ENCODE peak calls at places on chromosomes 3 and 15, in six cellular contexts. One of them, this sample, is unnamed.

GRCh38 chr3:117443014-117443413 is 733.4 kb downstream of the TUSC7 start:
- DNase-seq in right atrium auricular region: no peak
- DNase-seq in CD8-positive, alpha-beta memory T cell: no peak
- DNase-seq in psoas muscle: no peak
- DNase-seq in tibial nerve: no peak
- DNase-seq in GM23248: no peak
- DNase-seq in this sample: no peak

GRCh38 chr15:64635486-64635815 is 139.9 kb downstream of the RBPMS2 start:
- DNase-seq in CD8-positive, alpha-beta memory T cell: no peak
- DNase-seq in tibial nerve: peak
- DNase-seq in right atrium auricular region: peak
- DNase-seq in psoas muscle: no peak
- DNase-seq in GM23248: peak
- DNase-seq in this sample: no peak

GRCh38 chr3:65714138-65714537 is 324.6 kb downstream of the MAGI1 start:
- DNase-seq in tibial nerve: no peak
- DNase-seq in CD8-positive, alpha-beta memory T cell: no peak
- DNase-seq in psoas muscle: no peak
- DNase-seq in GM23248: peak
- DNase-seq in right atrium auricular region: peak
- DNase-seq in this sample: no peak

GRCh38 chr3:41202834-41203345 is 3.6 kb downstream of the CTNNB1 start:
- DNase-seq in GM23248: peak
- DNase-seq in psoas muscle: no peak
- DNase-seq in tibial nerve: peak
- DNase-seq in right atrium auricular region: no peak
- DNase-seq in CD8-positive, alpha-beta memory T cell: no peak
- DNase-seq in this sample: no peak

GRCh38 chr15:69689133-69689532 is 236.5 kb downstream of the RPLP1 start:
- DNase-seq in GM23248: no peak
- DNase-seq in right atrium auricular region: no peak
- DNase-seq in psoas muscle: no peak
- DNase-seq in CD8-positive, alpha-beta memory T cell: no peak
- DNase-seq in tibial nerve: no peak
- DNase-seq in this sample: no peak

GRCh38 chr3:67522081-67522480 is 132.3 kb downstream of the SUCLG2 start:
- DNase-seq in psoas muscle: no peak
- DNase-seq in right atrium auricular region: no peak
- DNase-seq in tibial nerve: no peak
- DNase-seq in GM23248: no peak
- DNase-seq in CD8-positive, alpha-beta memory T cell: no peak
- DNase-seq in this sample: no peak

GRCh38 chr3:33006571-33007286 is 55.3 kb downstream of the CCR4 start:
- DNase-seq in CD8-positive, alpha-beta memory T cell: no peak
- DNase-seq in right atrium auricular region: no peak
- DNase-seq in psoas muscle: no peak
- DNase-seq in tibial nerve: no peak
- DNase-seq in GM23248: no peak
- DNase-seq in this sample: no peak

GRCh38 chr3:193116871-193117270 is 124.2 kb upstream of the PLAAT1 start:
- DNase-seq in right atrium auricular region: no peak
- DNase-seq in GM23248: no peak
- DNase-seq in CD8-positive, alpha-beta memory T cell: no peak
- DNase-seq in psoas muscle: no peak
- DNase-seq in tibial nerve: no peak
- DNase-seq in this sample: no peak

GRCh38 chr3:38723569-38724391 is 74.3 kb upstream of the SCN5A start:
- DNase-seq in CD8-positive, alpha-beta memory T cell: no peak
- DNase-seq in GM23248: no peak
- DNase-seq in tibial nerve: no peak
- DNase-seq in right atrium auricular region: no peak
- DNase-seq in psoas muscle: no peak
- DNase-seq in this sample: no peak

GRCh38 chr15:82969353-82969752 is 16.7 kb upstream of the RAMAC start:
- DNase-seq in psoas muscle: no peak
- DNase-seq in tibial nerve: no peak
- DNase-seq in GM23248: no peak
- DNase-seq in CD8-positive, alpha-beta memory T cell: no peak
- DNase-seq in right atrium auricular region: no peak
- DNase-seq in this sample: no peak

GRCh38 chr3:112017081-112017480 is 17.5 kb upstream of the TMPRSS7 start:
- DNase-seq in GM23248: peak
- DNase-seq in CD8-positive, alpha-beta memory T cell: no peak
- DNase-seq in right atrium auricular region: no peak
- DNase-seq in tibial nerve: no peak
- DNase-seq in psoas muscle: no peak
- DNase-seq in this sample: no peak

GRCh38 chr3:21624514-21624913 is 126.5 kb downstream of the ZNF385D start:
- DNase-seq in psoas muscle: no peak
- DNase-seq in CD8-positive, alpha-beta memory T cell: no peak
- DNase-seq in tibial nerve: peak
- DNase-seq in GM23248: no peak
- DNase-seq in right atrium auricular region: no peak
- DNase-seq in this sample: no peak

GRCh38 chr15:55856506-55856905 is 113.6 kb upstream of the PRTG start:
- DNase-seq in GM23248: no peak
- DNase-seq in CD8-positive, alpha-beta memory T cell: no peak
- DNase-seq in psoas muscle: no peak
- DNase-seq in right atrium auricular region: no peak
- DNase-seq in tibial nerve: no peak
- DNase-seq in this sample: no peak

GRCh38 chr3:57120040-57120802 is 44.9 kb downstream of the IL17RD start:
- DNase-seq in GM23248: no peak
- DNase-seq in right atrium auricular region: no peak
- DNase-seq in tibial nerve: no peak
- DNase-seq in CD8-positive, alpha-beta memory T cell: no peak
- DNase-seq in psoas muscle: no peak
- DNase-seq in this sample: no peak

GRCh38 chr3:162525052-162525451 is 1028.4 kb downstream of the OTOL1 start:
- DNase-seq in CD8-positive, alpha-beta memory T cell: no peak
- DNase-seq in psoas muscle: no peak
- DNase-seq in GM23248: peak
- DNase-seq in right atrium auricular region: no peak
- DNase-seq in tibial nerve: peak
- DNase-seq in this sample: no peak

GRCh38 chr3:39718674-39719595 is 90.5 kb upstream of the MYRIP start:
- DNase-seq in right atrium auricular region: no peak
- DNase-seq in psoas muscle: no peak
- DNase-seq in CD8-positive, alpha-beta memory T cell: no peak
- DNase-seq in tibial nerve: no peak
- DNase-seq in GM23248: peak
- DNase-seq in this sample: no peak

GRCh38 chr3:13427662-13428603 is 7.8 kb upstream of the NUP210 start:
- DNase-seq in CD8-positive, alpha-beta memory T cell: no peak
- DNase-seq in GM23248: no peak
- DNase-seq in psoas muscle: no peak
- DNase-seq in right atrium auricular region: no peak
- DNase-seq in tibial nerve: no peak
- DNase-seq in this sample: no peak

GRCh38 chr3:59726279-59726678 is 676.5 kb upstream of the CFAP20DC start:
- DNase-seq in CD8-positive, alpha-beta memory T cell: no peak
- DNase-seq in GM23248: no peak
- DNase-seq in tibial nerve: no peak
- DNase-seq in right atrium auricular region: no peak
- DNase-seq in psoas muscle: no peak
- DNase-seq in this sample: no peak

GRCh38 chr15:83973816-83974215 is 261.8 kb upstream of the GOLGA6L4 start:
- DNase-seq in right atrium auricular region: no peak
- DNase-seq in CD8-positive, alpha-beta memory T cell: no peak
- DNase-seq in GM23248: peak
- DNase-seq in psoas muscle: no peak
- DNase-seq in tibial nerve: no peak
- DNase-seq in this sample: no peak

GRCh38 chr3:193572426-193572908 is 17.8 kb upstream of the ATP13A4 start:
- DNase-seq in CD8-positive, alpha-beta memory T cell: peak
- DNase-seq in psoas muscle: peak
- DNase-seq in tibial nerve: peak
- DNase-seq in GM23248: peak
- DNase-seq in right atrium auricular region: no peak
- DNase-seq in this sample: peak

GRCh38 chr3:27591321-27591711 is 107.1 kb upstream of the SLC4A7 start:
- DNase-seq in tibial nerve: no peak
- DNase-seq in right atrium auricular region: no peak
- DNase-seq in psoas muscle: no peak
- DNase-seq in GM23248: peak
- DNase-seq in CD8-positive, alpha-beta memory T cell: no peak
- DNase-seq in this sample: no peak
- H3K27ac ChIP-seq in tibial nerve: peak
- H3K27ac ChIP-seq in right atrium auricular region: peak
- H3K27ac ChIP-seq in psoas muscle: peak
- H3K27ac ChIP-seq in GM23248: peak
- H3K27ac ChIP-seq in CD8-positive, alpha-beta memory T cell: no peak
- H3K27ac ChIP-seq in this sample: peak

DNA sequence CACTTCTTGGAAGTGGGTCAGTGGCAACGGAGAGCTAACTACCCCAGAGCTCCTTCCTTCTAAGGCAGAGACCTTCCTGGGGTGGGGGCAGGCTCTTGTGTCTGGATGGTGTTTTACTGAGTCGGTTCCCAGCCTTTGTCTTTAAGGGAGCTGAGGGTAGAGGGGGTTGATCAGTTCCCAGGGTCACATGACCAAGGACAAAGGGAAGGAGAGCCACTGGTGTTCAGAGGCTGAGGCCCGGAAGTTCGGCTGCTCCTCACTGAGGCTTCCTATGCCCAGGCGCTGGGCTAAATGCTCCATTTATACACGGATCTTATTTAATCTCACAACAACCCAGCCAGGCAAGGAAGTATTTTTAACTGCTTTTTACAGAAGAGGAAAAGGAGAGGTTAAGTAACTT is 21.0 kb downstream of the EPHB3 start:
- DNase-seq in CD8-positive, alpha-beta memory T cell: no peak
- DNase-seq in psoas muscle: no peak
- DNase-seq in tibial nerve: no peak
- DNase-seq in GM23248: peak
- DNase-seq in right atrium auricular region: peak
- DNase-seq in this sample: peak
- H3K27ac ChIP-seq in CD8-positive, alpha-beta memory T cell: no peak
- H3K27ac ChIP-seq in psoas muscle: peak
- H3K27ac ChIP-seq in tibial nerve: peak
- H3K27ac ChIP-seq in GM23248: peak
- H3K27ac ChIP-seq in right atrium auricular region: peak
- H3K27ac ChIP-seq in this sample: peak

DNA sequence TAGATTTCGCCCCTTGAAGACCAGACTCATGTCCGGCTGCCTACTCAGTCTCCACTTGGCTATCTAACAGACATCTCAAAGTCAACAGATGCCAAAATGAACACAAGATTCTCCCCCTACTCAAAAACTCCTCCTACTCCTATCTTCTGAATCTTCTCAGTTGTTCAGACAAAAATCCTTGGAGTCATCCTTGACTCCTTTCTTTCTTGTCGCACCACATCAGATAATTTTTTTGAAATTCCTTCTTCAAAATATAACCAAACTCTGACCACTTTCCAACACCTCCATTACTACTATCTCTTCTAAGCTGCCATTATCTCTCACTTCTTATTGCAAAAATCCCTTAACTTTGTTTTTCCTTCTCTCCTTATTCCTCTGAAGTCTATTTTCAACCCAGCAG is 141.9 kb upstream of the SLC7A14 start:
- DNase-seq in CD8-positive, alpha-beta memory T cell: no peak
- DNase-seq in tibial nerve: no peak
- DNase-seq in GM23248: no peak
- DNase-seq in right atrium auricular region: no peak
- DNase-seq in psoas muscle: no peak
- DNase-seq in this sample: no peak
- H3K27ac ChIP-seq in CD8-positive, alpha-beta memory T cell: peak
- H3K27ac ChIP-seq in tibial nerve: peak
- H3K27ac ChIP-seq in GM23248: peak
- H3K27ac ChIP-seq in right atrium auricular region: peak
- H3K27ac ChIP-seq in psoas muscle: no peak
- H3K27ac ChIP-seq in this sample: no peak

DNA sequence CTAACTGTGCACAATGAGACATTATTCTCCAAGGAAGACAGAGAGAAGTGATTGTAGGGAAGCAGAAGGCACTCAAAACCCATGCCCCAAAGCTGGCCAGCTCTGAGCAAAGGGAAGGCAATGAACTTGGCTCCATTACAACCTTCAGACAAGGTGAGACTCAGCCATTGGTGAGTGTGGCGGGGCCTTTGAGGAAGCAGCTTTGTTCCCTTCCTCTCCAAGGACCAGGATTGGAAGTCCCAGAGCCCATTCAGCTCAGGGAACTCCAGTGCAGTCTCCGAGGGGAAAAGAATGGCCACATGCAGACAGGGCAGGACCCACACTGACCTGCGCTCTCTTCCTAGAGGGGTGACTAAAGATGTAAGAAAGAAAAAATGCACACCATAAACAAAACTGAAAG is 23.1 kb downstream of the HEG1 start:
- DNase-seq in tibial nerve: no peak
- DNase-seq in psoas muscle: no peak
- DNase-seq in right atrium auricular region: no peak
- DNase-seq in CD8-positive, alpha-beta memory T cell: no peak
- DNase-seq in GM23248: no peak
- DNase-seq in this sample: no peak
- H3K27ac ChIP-seq in tibial nerve: no peak
- H3K27ac ChIP-seq in psoas muscle: no peak
- H3K27ac ChIP-seq in right atrium auricular region: peak
- H3K27ac ChIP-seq in CD8-positive, alpha-beta memory T cell: no peak
- H3K27ac ChIP-seq in GM23248: peak
- H3K27ac ChIP-seq in this sample: peak

DNA sequence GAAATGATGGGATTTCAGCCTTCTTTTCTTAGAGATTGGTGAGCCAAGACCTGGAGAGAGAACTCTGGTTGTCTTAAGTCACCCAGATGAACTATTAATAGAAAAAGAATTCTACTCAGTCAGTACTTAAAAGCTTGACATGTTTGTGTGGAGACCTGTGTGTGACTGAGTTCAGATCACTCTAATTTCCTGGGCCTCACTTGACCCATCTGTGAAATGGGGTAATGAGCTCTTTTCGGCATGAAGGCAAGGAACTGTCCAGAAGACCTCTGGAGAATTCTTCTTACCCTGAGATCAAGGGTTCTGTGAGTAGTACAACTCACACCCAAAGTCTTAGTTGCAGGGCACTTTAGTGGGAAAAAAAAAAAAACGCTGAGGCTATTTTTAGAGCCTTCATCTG is 92.9 kb downstream of the LPP start:
- DNase-seq in right atrium auricular region: no peak
- DNase-seq in GM23248: no peak
- DNase-seq in tibial nerve: no peak
- DNase-seq in psoas muscle: no peak
- DNase-seq in CD8-positive, alpha-beta memory T cell: no peak
- DNase-seq in this sample: no peak
- H3K27ac ChIP-seq in right atrium auricular region: peak
- H3K27ac ChIP-seq in GM23248: no peak
- H3K27ac ChIP-seq in tibial nerve: no peak
- H3K27ac ChIP-seq in psoas muscle: no peak
- H3K27ac ChIP-seq in CD8-positive, alpha-beta memory T cell: no peak
- H3K27ac ChIP-seq in this sample: no peak

DNA sequence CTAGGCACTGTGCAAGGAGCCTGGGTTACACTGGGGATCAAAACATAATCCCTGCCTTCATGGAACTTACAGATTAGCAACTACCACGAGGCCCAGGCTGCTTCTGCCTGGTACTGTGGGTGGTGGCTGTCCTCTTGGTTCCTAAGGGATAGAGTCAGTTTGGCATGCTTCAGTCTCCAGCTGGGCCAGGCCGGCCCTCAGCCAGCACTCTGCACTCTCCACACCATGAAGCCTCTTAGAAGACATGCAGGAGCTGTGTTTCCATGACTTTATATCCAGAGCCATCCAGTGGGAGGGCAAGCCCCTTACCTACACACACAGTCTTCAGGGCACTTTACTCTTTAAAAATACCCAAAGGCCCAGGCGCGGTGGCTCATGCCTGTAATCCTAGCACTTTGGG is 54.4 kb downstream of the ATP1B3 start:
- DNase-seq in GM23248: no peak
- DNase-seq in CD8-positive, alpha-beta memory T cell: no peak
- DNase-seq in tibial nerve: no peak
- DNase-seq in right atrium auricular region: peak
- DNase-seq in psoas muscle: no peak
- DNase-seq in this sample: no peak
- H3K27ac ChIP-seq in GM23248: no peak
- H3K27ac ChIP-seq in CD8-positive, alpha-beta memory T cell: no peak
- H3K27ac ChIP-seq in tibial nerve: no peak
- H3K27ac ChIP-seq in right atrium auricular region: no peak
- H3K27ac ChIP-seq in psoas muscle: no peak
- H3K27ac ChIP-seq in this sample: no peak

This sample was measured in substantia nigra.